ENCODE peak calls at places on chromosomes 13 and 19, in four cellular contexts. One of them, this sample, is unnamed.

GRCh38 chr19:48568345-48568886 is 16.4 kb downstream of the SULT2B1 start:
- DNase-seq in heart left ventricle: peak
- DNase-seq in uterus: peak
- DNase-seq in psoas muscle: peak
- DNase-seq in this sample: peak

GRCh38 chr13:77184455-77184854 is 142.4 kb downstream of the MYCBP2 start:
- DNase-seq in heart left ventricle: no peak
- DNase-seq in psoas muscle: no peak
- DNase-seq in uterus: no peak
- DNase-seq in this sample: no peak

GRCh38 chr19:41219924-41220567 is 1.0 kb downstream of the AXL start:
- DNase-seq in psoas muscle: peak
- DNase-seq in heart left ventricle: peak
- DNase-seq in uterus: peak
- DNase-seq in this sample: no peak

GRCh38 chr19:36140289-36141038 is 598 bp downstream of the CAPNS1 start:
- DNase-seq in uterus: peak
- DNase-seq in psoas muscle: no peak
- DNase-seq in heart left ventricle: peak
- DNase-seq in this sample: peak

GRCh38 chr13:110640591-110641029 is 25.3 kb downstream of the NAXD start:
- DNase-seq in psoas muscle: peak
- DNase-seq in heart left ventricle: peak
- DNase-seq in uterus: no peak
- DNase-seq in this sample: no peak

GRCh38 chr19:17677002-17677401 is 11.2 kb downstream of the UNC13A start:
- DNase-seq in heart left ventricle: no peak
- DNase-seq in psoas muscle: no peak
- DNase-seq in uterus: no peak
- DNase-seq in this sample: no peak

GRCh38 chr19:38736413-38737280 is 7.6 kb downstream of the CAPN12 start:
- DNase-seq in uterus: peak
- DNase-seq in heart left ventricle: peak
- DNase-seq in psoas muscle: peak
- DNase-seq in this sample: peak

GRCh38 chr13:42815686-42816085 is 34.3 kb downstream of the FAM216B start:
- DNase-seq in uterus: no peak
- DNase-seq in psoas muscle: no peak
- DNase-seq in heart left ventricle: no peak
- DNase-seq in this sample: no peak

GRCh38 chr13:36130542-36131214 is 504 bp downstream of the DCLK1 start:
- DNase-seq in heart left ventricle: peak
- DNase-seq in uterus: peak
- DNase-seq in psoas muscle: peak
- DNase-seq in this sample: peak

GRCh38 chr19:47143322-47144073 is 12.9 kb downstream of the SAE1 start:
- DNase-seq in psoas muscle: no peak
- DNase-seq in heart left ventricle: no peak
- DNase-seq in uterus: no peak
- DNase-seq in this sample: no peak

GRCh38 chr19:54414156-54414555 is 1.1 kb upstream of the TTYH1 start:
- DNase-seq in psoas muscle: no peak
- DNase-seq in uterus: no peak
- DNase-seq in heart left ventricle: no peak
- DNase-seq in this sample: no peak

GRCh38 chr19:48955308-48955958 is 758 bp downstream of the BAX start:
- DNase-seq in heart left ventricle: no peak
- DNase-seq in uterus: no peak
- DNase-seq in psoas muscle: no peak
- DNase-seq in this sample: no peak

GRCh38 chr13:29587645-29588044 is 7.8 kb downstream of the SLC7A1 start:
- DNase-seq in uterus: no peak
- DNase-seq in psoas muscle: no peak
- DNase-seq in heart left ventricle: no peak
- DNase-seq in this sample: no peak

GRCh38 chr19:32789429-32789828 is 69.9 kb downstream of the TDRD12 start:
- DNase-seq in uterus: no peak
- DNase-seq in psoas muscle: no peak
- DNase-seq in heart left ventricle: no peak
- DNase-seq in this sample: no peak

GRCh38 chr13:28409648-28410047 is 85.3 kb downstream of the FLT1 start:
- DNase-seq in uterus: no peak
- DNase-seq in psoas muscle: no peak
- DNase-seq in heart left ventricle: no peak
- DNase-seq in this sample: no peak
- H3K27ac ChIP-seq in uterus: no peak
- H3K27ac ChIP-seq in psoas muscle: peak
- H3K27ac ChIP-seq in heart left ventricle: peak
- H3K27ac ChIP-seq in this sample: no peak

GRCh38 chr13:80408270-80408669 is 67.3 kb upstream of the SPRY2 start:
- DNase-seq in uterus: no peak
- DNase-seq in psoas muscle: no peak
- DNase-seq in heart left ventricle: no peak
- DNase-seq in this sample: no peak
- TF ChIP-seq CTCF in uterus: no peak
- TF ChIP-seq CTCF in psoas muscle: no peak
- TF ChIP-seq CTCF in heart left ventricle: no peak
- TF ChIP-seq CTCF in this sample: no peak

GRCh38 chr19:16586477-16586871 is 14.3 kb upstream of the SLC35E1 start:
- DNase-seq in psoas muscle: no peak
- DNase-seq in uterus: no peak
- DNase-seq in heart left ventricle: no peak
- DNase-seq in this sample: no peak
- H3K27ac ChIP-seq in psoas muscle: peak
- H3K27ac ChIP-seq in uterus: no peak
- H3K27ac ChIP-seq in heart left ventricle: peak
- H3K27ac ChIP-seq in this sample: peak

GRCh38 chr13:74062933-74063332 is 71.3 kb downstream of the KLF12 start:
- DNase-seq in heart left ventricle: peak
- DNase-seq in psoas muscle: peak
- DNase-seq in uterus: peak
- DNase-seq in this sample: no peak

GRCh38 chr13:74052402-74052928 is 81.7 kb downstream of the KLF12 start:
- DNase-seq in uterus: no peak
- DNase-seq in heart left ventricle: no peak
- DNase-seq in psoas muscle: no peak
- DNase-seq in this sample: no peak

GRCh38 chr13:74061939-74062595 is 72.1 kb downstream of the KLF12 start:
- DNase-seq in heart left ventricle: no peak
- DNase-seq in uterus: peak
- DNase-seq in psoas muscle: no peak
- DNase-seq in this sample: no peak

GRCh38 chr13:74056829-74057564 is 77.2 kb downstream of the KLF12 start:
- DNase-seq in uterus: peak
- DNase-seq in heart left ventricle: peak
- DNase-seq in psoas muscle: peak
- DNase-seq in this sample: no peak
- TF ChIP-seq CTCF in uterus: no peak
- TF ChIP-seq CTCF in heart left ventricle: no peak
- TF ChIP-seq CTCF in psoas muscle: no peak
- TF ChIP-seq CTCF in this sample: no peak

GRCh38 chr13:111844222-111844671 is 222.7 kb upstream of the SOX1 start:
- DNase-seq in psoas muscle: no peak
- DNase-seq in heart left ventricle: no peak
- DNase-seq in uterus: no peak
- DNase-seq in this sample: no peak

GRCh38 chr13:111845621-111846351 is 221.2 kb upstream of the SOX1 start:
- DNase-seq in psoas muscle: no peak
- DNase-seq in heart left ventricle: no peak
- DNase-seq in uterus: no peak
- DNase-seq in this sample: no peak

GRCh38 chr13:111847964-111848363 is 219.0 kb upstream of the SOX1 start:
- DNase-seq in heart left ventricle: no peak
- DNase-seq in uterus: no peak
- DNase-seq in psoas muscle: no peak
- DNase-seq in this sample: no peak

GRCh38 chr13:111844682-111845081 is 222.3 kb upstream of the SOX1 start:
- DNase-seq in psoas muscle: no peak
- DNase-seq in heart left ventricle: no peak
- DNase-seq in uterus: no peak
- DNase-seq in this sample: no peak

DNA sequence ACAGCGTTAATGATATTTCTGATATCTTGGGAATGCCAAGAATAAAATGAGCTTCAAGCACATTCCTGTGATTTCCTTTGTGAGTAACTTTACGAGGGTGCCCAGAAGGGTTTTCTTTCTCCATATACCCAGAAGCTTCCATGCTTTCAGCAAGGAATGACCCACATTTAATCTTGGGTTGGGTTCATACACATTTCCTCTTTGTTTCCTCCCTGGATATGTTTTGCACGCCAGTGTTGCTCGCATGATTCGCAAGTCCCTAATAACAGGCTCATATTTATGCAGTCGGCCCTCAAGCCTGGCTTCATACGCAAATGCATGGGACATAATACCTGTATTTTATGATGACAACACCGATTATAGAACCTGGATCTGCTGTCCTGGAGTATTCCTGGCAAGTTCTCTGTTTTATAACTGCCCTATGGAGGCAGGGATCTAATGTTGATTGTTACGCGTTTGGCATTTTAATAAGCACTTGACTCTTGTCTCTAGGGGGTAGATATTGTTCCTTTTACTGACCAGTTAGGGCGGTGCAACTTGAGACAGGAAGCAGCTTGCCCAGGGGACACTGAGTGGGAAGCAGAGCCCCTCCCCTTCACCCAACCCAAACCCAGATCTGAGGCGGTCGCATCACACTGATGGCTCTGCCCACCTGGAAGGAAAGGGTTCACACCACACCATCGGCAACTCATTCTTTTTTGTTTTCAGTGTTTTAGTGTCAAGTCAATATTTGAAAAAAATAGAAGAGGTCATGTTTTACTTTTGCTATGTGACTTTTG is 220.4 kb upstream of the SOX1 start:
- DNase-seq in uterus: no peak
- DNase-seq in heart left ventricle: no peak
- DNase-seq in psoas muscle: no peak
- DNase-seq in this sample: no peak
- H3K27ac ChIP-seq in uterus: no peak
- H3K27ac ChIP-seq in heart left ventricle: no peak
- H3K27ac ChIP-seq in psoas muscle: no peak
- H3K27ac ChIP-seq in this sample: no peak

GRCh38 chr13:107937841-107938240 is 277.5 kb downstream of the LIG4 start:
- DNase-seq in uterus: no peak
- DNase-seq in heart left ventricle: no peak
- DNase-seq in psoas muscle: no peak
- DNase-seq in this sample: no peak

GRCh38 chr13:107942030-107942617 is 273.2 kb downstream of the LIG4 start:
- DNase-seq in psoas muscle: no peak
- DNase-seq in uterus: no peak
- DNase-seq in heart left ventricle: no peak
- DNase-seq in this sample: no peak

GRCh38 chr13:107941345-107942029 is 273.8 kb downstream of the LIG4 start:
- DNase-seq in psoas muscle: no peak
- DNase-seq in heart left ventricle: no peak
- DNase-seq in uterus: no peak
- DNase-seq in this sample: no peak
- TF ChIP-seq CTCF in psoas muscle: no peak
- TF ChIP-seq CTCF in heart left ventricle: no peak
- TF ChIP-seq CTCF in uterus: no peak
- TF ChIP-seq CTCF in this sample: no peak

DNA sequence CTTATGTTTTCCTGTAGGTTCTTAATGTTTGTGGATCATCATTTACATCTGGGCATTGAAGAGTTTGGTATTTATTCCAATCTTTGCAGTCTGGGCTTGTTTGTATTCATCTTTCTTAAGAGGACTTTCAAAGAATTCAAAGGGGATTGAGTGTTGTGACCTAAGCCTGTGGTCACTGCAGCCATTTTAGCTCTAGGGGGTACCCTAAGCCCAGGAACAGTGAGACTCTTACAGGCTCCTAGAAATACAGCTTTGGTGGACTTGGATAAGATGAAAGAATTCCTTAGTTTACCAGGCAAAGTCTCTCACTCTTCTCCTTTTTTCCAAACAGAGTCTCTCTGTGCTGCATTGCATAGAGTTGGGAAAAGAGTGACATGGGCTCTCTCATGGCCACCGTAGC is 2539.0 kb upstream of the PCDH20 start:
- DNase-seq in uterus: no peak
- DNase-seq in psoas muscle: no peak
- DNase-seq in heart left ventricle: no peak
- DNase-seq in this sample: no peak
- H3K27ac ChIP-seq in uterus: no peak
- H3K27ac ChIP-seq in psoas muscle: no peak
- H3K27ac ChIP-seq in heart left ventricle: no peak
- H3K27ac ChIP-seq in this sample: no peak